ENCODE peak calls at places on chromosomes 11 and 22, in eight cellular contexts. One of them, this sample, is unnamed. For H3K4me1, the result is how much of the 10 kb centered on the place peaks cover.

GRCh38 chr11:2929880-2930704 is 872 bp upstream of the PHLDA2 start:
- DNase-seq in Panc1: no peak
- DNase-seq in breast epithelium: peak
- DNase-seq in GM23338: peak
- DNase-seq in esophagus muscularis mucosa: no peak
- DNase-seq in stomach: peak
- DNase-seq in sigmoid colon: peak
- DNase-seq in spleen: peak
- DNase-seq in this sample: peak

GRCh38 chr22:30866811-30867271 is 101.7 kb downstream of the MORC2 start:
- DNase-seq in stomach: no peak
- DNase-seq in breast epithelium: peak
- DNase-seq in spleen: no peak
- DNase-seq in GM23338: peak
- DNase-seq in esophagus muscularis mucosa: no peak
- DNase-seq in sigmoid colon: peak
- DNase-seq in Panc1: no peak
- DNase-seq in this sample: no peak

GRCh38 chr11:102788334-102789035 is 8.1 kb upstream of the MMP10 start:
- DNase-seq in Panc1: no peak
- DNase-seq in sigmoid colon: no peak
- DNase-seq in esophagus muscularis mucosa: no peak
- DNase-seq in GM23338: no peak
- DNase-seq in stomach: no peak
- DNase-seq in spleen: no peak
- DNase-seq in breast epithelium: no peak
- DNase-seq in this sample: no peak

GRCh38 chr22:50731811-50732624 is 6.0 kb upstream of the ACR start:
- DNase-seq in sigmoid colon: no peak
- DNase-seq in GM23338: peak
- DNase-seq in Panc1: no peak
- DNase-seq in stomach: peak
- DNase-seq in breast epithelium: peak
- DNase-seq in spleen: peak
- DNase-seq in esophagus muscularis mucosa: no peak
- DNase-seq in this sample: peak

GRCh38 chr11:117901601-117902000 is 25.1 kb upstream of the FXYD6 start:
- DNase-seq in breast epithelium: peak
- DNase-seq in Panc1: no peak
- DNase-seq in stomach: no peak
- DNase-seq in spleen: peak
- DNase-seq in sigmoid colon: peak
- DNase-seq in esophagus muscularis mucosa: no peak
- DNase-seq in GM23338: no peak
- DNase-seq in this sample: peak

GRCh38 chr11:93604276-93604675 is 57.2 kb upstream of the CEP295 start:
- DNase-seq in Panc1: no peak
- DNase-seq in esophagus muscularis mucosa: no peak
- DNase-seq in GM23338: no peak
- DNase-seq in stomach: no peak
- DNase-seq in breast epithelium: no peak
- DNase-seq in sigmoid colon: no peak
- DNase-seq in spleen: no peak
- DNase-seq in this sample: no peak

GRCh38 chr22:40071720-40072119 is 77.0 kb downstream of the FAM83F start:
- DNase-seq in spleen: no peak
- DNase-seq in sigmoid colon: no peak
- DNase-seq in esophagus muscularis mucosa: no peak
- DNase-seq in Panc1: no peak
- DNase-seq in stomach: no peak
- DNase-seq in GM23338: no peak
- DNase-seq in breast epithelium: no peak
- DNase-seq in this sample: no peak

GRCh38 chr22:46203590-46203980 is 46.5 kb downstream of the CDPF1 start:
- DNase-seq in stomach: no peak
- DNase-seq in esophagus muscularis mucosa: no peak
- DNase-seq in GM23338: peak
- DNase-seq in sigmoid colon: no peak
- DNase-seq in breast epithelium: no peak
- DNase-seq in spleen: no peak
- DNase-seq in Panc1: no peak
- DNase-seq in this sample: no peak

GRCh38 chr11:128481135-128481534 is 106.2 kb downstream of the ETS1 start:
- DNase-seq in Panc1: no peak
- DNase-seq in GM23338: no peak
- DNase-seq in sigmoid colon: no peak
- DNase-seq in breast epithelium: no peak
- DNase-seq in esophagus muscularis mucosa: no peak
- DNase-seq in spleen: no peak
- DNase-seq in stomach: no peak
- DNase-seq in this sample: no peak

GRCh38 chr11:58979222-58979621 is 39.9 kb downstream of the GLYATL1 start:
- DNase-seq in breast epithelium: no peak
- DNase-seq in GM23338: no peak
- DNase-seq in sigmoid colon: no peak
- DNase-seq in esophagus muscularis mucosa: no peak
- DNase-seq in Panc1: no peak
- DNase-seq in spleen: no peak
- DNase-seq in stomach: no peak
- DNase-seq in this sample: no peak

DNA sequence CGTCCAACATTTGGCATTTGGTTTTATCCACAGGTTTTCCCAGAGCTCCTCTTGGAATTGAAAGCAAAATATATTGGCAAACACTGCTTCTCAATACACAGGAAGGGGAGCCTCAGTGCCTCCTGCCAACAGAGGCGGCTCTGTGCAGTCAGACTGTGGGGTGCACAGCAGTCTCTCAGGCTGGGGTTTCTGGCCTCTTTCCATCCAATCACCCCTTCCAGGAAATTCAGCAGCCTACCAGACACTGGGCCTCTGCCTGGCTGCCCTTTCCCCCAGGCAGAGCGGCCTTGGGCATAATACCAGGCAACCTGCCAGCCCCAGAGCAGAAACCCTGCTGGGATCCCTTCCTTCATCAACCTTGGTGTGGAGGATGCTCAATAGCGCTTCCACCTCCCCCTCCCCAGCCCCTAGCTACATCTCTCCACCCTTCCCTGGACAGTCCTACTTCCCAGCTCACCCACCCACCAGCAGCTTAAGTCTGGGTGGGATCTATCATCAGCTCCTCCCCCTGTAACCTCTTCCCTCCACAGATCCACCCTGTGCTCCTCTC is 17.8 kb upstream of the RAPSN start:
- DNase-seq in Panc1: no peak
- DNase-seq in GM23338: peak
- DNase-seq in esophagus muscularis mucosa: no peak
- DNase-seq in stomach: peak
- DNase-seq in sigmoid colon: peak
- DNase-seq in breast epithelium: no peak
- DNase-seq in spleen: peak
- DNase-seq in this sample: no peak
- TF ChIP-seq POLR2AphosphoS5 in Panc1: no peak
- TF ChIP-seq POLR2AphosphoS5 in GM23338: no peak
- TF ChIP-seq POLR2AphosphoS5 in esophagus muscularis mucosa: no peak
- TF ChIP-seq POLR2AphosphoS5 in stomach: peak
- TF ChIP-seq POLR2AphosphoS5 in sigmoid colon: no peak
- TF ChIP-seq POLR2AphosphoS5 in breast epithelium: no peak
- TF ChIP-seq POLR2AphosphoS5 in spleen: peak
- TF ChIP-seq POLR2AphosphoS5 in this sample: no peak

GRCh38 chr22:36236338-36237319 is 2.7 kb downstream of the APOL2 start:
- DNase-seq in sigmoid colon: no peak
- DNase-seq in esophagus muscularis mucosa: no peak
- DNase-seq in breast epithelium: no peak
- DNase-seq in spleen: no peak
- DNase-seq in Panc1: no peak
- DNase-seq in stomach: no peak
- DNase-seq in GM23338: no peak
- DNase-seq in this sample: no peak
- H3K4me3 ChIP-seq in sigmoid colon: no peak
- H3K4me3 ChIP-seq in esophagus muscularis mucosa: peak
- H3K4me3 ChIP-seq in breast epithelium: peak
- H3K4me3 ChIP-seq in spleen: no peak
- H3K4me3 ChIP-seq in Panc1: no peak
- H3K4me3 ChIP-seq in stomach: peak
- H3K4me3 ChIP-seq in GM23338: no peak
- H3K4me3 ChIP-seq in this sample: peak

GRCh38 chr11:581342-581741 is 5.1 kb downstream of the PHRF1 start:
- DNase-seq in GM23338: no peak
- DNase-seq in esophagus muscularis mucosa: no peak
- DNase-seq in sigmoid colon: no peak
- DNase-seq in spleen: no peak
- DNase-seq in Panc1: no peak
- DNase-seq in breast epithelium: no peak
- DNase-seq in stomach: no peak
- DNase-seq in this sample: peak
- H3K4me1 ChIP-seq in GM23338: under half
- H3K4me1 ChIP-seq in esophagus muscularis mucosa: under half
- H3K4me1 ChIP-seq in sigmoid colon: under half
- H3K4me1 ChIP-seq in spleen: half or more
- H3K4me1 ChIP-seq in Panc1: under half
- H3K4me1 ChIP-seq in breast epithelium: under half
- H3K4me1 ChIP-seq in stomach: under half
- H3K4me1 ChIP-seq in this sample: under half

GRCh38 chr11:40139507-40139906 is 1319.9 kb downstream of the LRRC4C start:
- DNase-seq in spleen: no peak
- DNase-seq in sigmoid colon: no peak
- DNase-seq in esophagus muscularis mucosa: no peak
- DNase-seq in breast epithelium: no peak
- DNase-seq in Panc1: no peak
- DNase-seq in stomach: no peak
- DNase-seq in GM23338: no peak
- DNase-seq in this sample: no peak

GRCh38 chr11:40134820-40135219 is 1324.6 kb downstream of the LRRC4C start:
- DNase-seq in Panc1: no peak
- DNase-seq in esophagus muscularis mucosa: no peak
- DNase-seq in sigmoid colon: no peak
- DNase-seq in GM23338: no peak
- DNase-seq in spleen: no peak
- DNase-seq in stomach: no peak
- DNase-seq in breast epithelium: no peak
- DNase-seq in this sample: no peak

GRCh38 chr11:40140560-40140959 is 1318.9 kb downstream of the LRRC4C start:
- DNase-seq in breast epithelium: no peak
- DNase-seq in sigmoid colon: no peak
- DNase-seq in esophagus muscularis mucosa: no peak
- DNase-seq in Panc1: no peak
- DNase-seq in GM23338: no peak
- DNase-seq in stomach: no peak
- DNase-seq in spleen: no peak
- DNase-seq in this sample: no peak
- TF ChIP-seq POLR2AphosphoS5 in breast epithelium: no peak
- TF ChIP-seq POLR2AphosphoS5 in sigmoid colon: no peak
- TF ChIP-seq POLR2AphosphoS5 in esophagus muscularis mucosa: no peak
- TF ChIP-seq POLR2AphosphoS5 in Panc1: no peak
- TF ChIP-seq POLR2AphosphoS5 in GM23338: no peak
- TF ChIP-seq POLR2AphosphoS5 in stomach: no peak
- TF ChIP-seq POLR2AphosphoS5 in spleen: no peak
- TF ChIP-seq POLR2AphosphoS5 in this sample: no peak

GRCh38 chr11:789951-790350 is at the start of gene CEND1:
- DNase-seq in stomach: no peak
- DNase-seq in esophagus muscularis mucosa: no peak
- DNase-seq in Panc1: no peak
- DNase-seq in sigmoid colon: no peak
- DNase-seq in GM23338: peak
- DNase-seq in breast epithelium: no peak
- DNase-seq in spleen: no peak
- DNase-seq in this sample: no peak
- H3K4me3 ChIP-seq in stomach: no peak
- H3K4me3 ChIP-seq in esophagus muscularis mucosa: peak
- H3K4me3 ChIP-seq in Panc1: peak
- H3K4me3 ChIP-seq in sigmoid colon: no peak
- H3K4me3 ChIP-seq in GM23338: peak
- H3K4me3 ChIP-seq in breast epithelium: no peak
- H3K4me3 ChIP-seq in spleen: no peak
- H3K4me3 ChIP-seq in this sample: no peak

DNA sequence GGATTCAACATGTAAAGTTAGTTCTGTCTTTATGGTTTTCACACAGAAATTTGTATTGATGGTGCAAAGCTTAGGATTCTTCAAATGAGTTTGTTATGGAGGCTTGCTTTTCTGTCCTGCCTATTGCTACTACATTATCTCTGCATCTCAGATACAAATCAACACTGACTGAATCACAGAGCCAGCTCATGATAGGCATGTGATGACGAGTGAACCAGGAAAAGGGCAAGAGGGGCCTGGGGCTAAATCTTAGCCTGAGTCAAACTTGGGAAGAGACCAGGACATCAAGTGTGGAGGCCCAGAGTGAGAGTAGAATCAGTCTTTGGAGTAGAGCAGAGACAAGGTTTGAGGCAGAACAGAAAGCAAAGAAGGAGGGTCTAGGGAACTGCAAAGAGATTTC is 107.1 kb upstream of the CD44 start:
- DNase-seq in stomach: no peak
- DNase-seq in spleen: no peak
- DNase-seq in Panc1: peak
- DNase-seq in sigmoid colon: no peak
- DNase-seq in GM23338: no peak
- DNase-seq in breast epithelium: no peak
- DNase-seq in esophagus muscularis mucosa: no peak
- DNase-seq in this sample: no peak
- H3K4me1 ChIP-seq in stomach: under half
- H3K4me1 ChIP-seq in spleen: under half
- H3K4me1 ChIP-seq in Panc1: under half
- H3K4me1 ChIP-seq in sigmoid colon: under half
- H3K4me1 ChIP-seq in GM23338: under half
- H3K4me1 ChIP-seq in breast epithelium: under half
- H3K4me1 ChIP-seq in esophagus muscularis mucosa: under half
- H3K4me1 ChIP-seq in this sample: under half

GRCh38 chr22:37778370-37779009 is 29.2 kb upstream of the GCAT start:
- DNase-seq in sigmoid colon: no peak
- DNase-seq in Panc1: no peak
- DNase-seq in stomach: no peak
- DNase-seq in breast epithelium: no peak
- DNase-seq in esophagus muscularis mucosa: no peak
- DNase-seq in GM23338: no peak
- DNase-seq in spleen: no peak
- DNase-seq in this sample: no peak
- TF ChIP-seq POLR2AphosphoS5 in sigmoid colon: no peak
- TF ChIP-seq POLR2AphosphoS5 in Panc1: no peak
- TF ChIP-seq POLR2AphosphoS5 in stomach: no peak
- TF ChIP-seq POLR2AphosphoS5 in breast epithelium: no peak
- TF ChIP-seq POLR2AphosphoS5 in esophagus muscularis mucosa: no peak
- TF ChIP-seq POLR2AphosphoS5 in GM23338: no peak
- TF ChIP-seq POLR2AphosphoS5 in spleen: peak
- TF ChIP-seq POLR2AphosphoS5 in this sample: no peak